ENCODE peak calls at places on chromosomes 6 and 20, in nine cellular contexts. One of them, this sample, is unnamed.

GRCh38 chr20:62928246-62928939 is 2.1 kb upstream of the DIDO1 start:
- DNase-seq in ureter: no peak
- DNase-seq in activated naive CD8-positive, alpha-beta T cell treated with anti-CD3 and anti-CD28 coated beads for 36 hours: no peak
- DNase-seq in cortex of kidney: no peak
- DNase-seq in HuH-7: no peak
- DNase-seq in NCI-H1417: no peak
- DNase-seq in bronchial epithelial cell: no peak
- DNase-seq in AG08395: peak; percentile 13
- DNase-seq in RCC 7860: no peak
- DNase-seq in this sample: no peak

GRCh38 chr20:63106765-63107448 is 100.1 kb upstream of the BHLHE23 start:
- DNase-seq in cortex of kidney: no peak
- DNase-seq in bronchial epithelial cell: no peak
- DNase-seq in NCI-H1417: no peak
- DNase-seq in RCC 7860: no peak
- DNase-seq in activated naive CD8-positive, alpha-beta T cell treated with anti-CD3 and anti-CD28 coated beads for 36 hours: no peak
- DNase-seq in HuH-7: no peak
- DNase-seq in ureter: no peak
- DNase-seq in AG08395: no peak
- DNase-seq in this sample: no peak

GRCh38 chr20:40489886-40490285 is 199.2 kb downstream of the MAFB start:
- DNase-seq in NCI-H1417: no peak
- DNase-seq in HuH-7: no peak
- DNase-seq in ureter: no peak
- DNase-seq in activated naive CD8-positive, alpha-beta T cell treated with anti-CD3 and anti-CD28 coated beads for 36 hours: no peak
- DNase-seq in AG08395: peak; percentile 86
- DNase-seq in RCC 7860: peak; percentile 36
- DNase-seq in bronchial epithelial cell: peak; percentile 78
- DNase-seq in cortex of kidney: no peak
- DNase-seq in this sample: peak; percentile 74

GRCh38 chr6:134994431-134994830 is 44.5 kb upstream of the ALDH8A1 start:
- DNase-seq in bronchial epithelial cell: no peak
- DNase-seq in cortex of kidney: no peak
- DNase-seq in activated naive CD8-positive, alpha-beta T cell treated with anti-CD3 and anti-CD28 coated beads for 36 hours: no peak
- DNase-seq in NCI-H1417: no peak
- DNase-seq in ureter: no peak
- DNase-seq in HuH-7: no peak
- DNase-seq in AG08395: no peak
- DNase-seq in RCC 7860: no peak
- DNase-seq in this sample: no peak

GRCh38 chr6:55974688-55975087 is 99.3 kb upstream of the BMP5 start:
- DNase-seq in HuH-7: no peak
- DNase-seq in bronchial epithelial cell: no peak
- DNase-seq in ureter: no peak
- DNase-seq in cortex of kidney: no peak
- DNase-seq in RCC 7860: no peak
- DNase-seq in NCI-H1417: no peak
- DNase-seq in AG08395: no peak
- DNase-seq in activated naive CD8-positive, alpha-beta T cell treated with anti-CD3 and anti-CD28 coated beads for 36 hours: no peak
- DNase-seq in this sample: no peak

GRCh38 chr6:22248513-22249308 is 48.1 kb downstream of the PRL start:
- DNase-seq in ureter: no peak
- DNase-seq in activated naive CD8-positive, alpha-beta T cell treated with anti-CD3 and anti-CD28 coated beads for 36 hours: no peak
- DNase-seq in AG08395: peak; percentile 11
- DNase-seq in cortex of kidney: no peak
- DNase-seq in RCC 7860: peak; percentile 93
- DNase-seq in NCI-H1417: no peak
- DNase-seq in bronchial epithelial cell: peak; percentile 70
- DNase-seq in HuH-7: no peak
- DNase-seq in this sample: peak; percentile 42

GRCh38 chr6:137845460-137845859 is 21.6 kb upstream of the TNFAIP3 start:
- DNase-seq in AG08395: no peak
- DNase-seq in bronchial epithelial cell: peak; percentile 55
- DNase-seq in activated naive CD8-positive, alpha-beta T cell treated with anti-CD3 and anti-CD28 coated beads for 36 hours: no peak
- DNase-seq in cortex of kidney: no peak
- DNase-seq in NCI-H1417: no peak
- DNase-seq in RCC 7860: no peak
- DNase-seq in HuH-7: no peak
- DNase-seq in ureter: no peak
- DNase-seq in this sample: peak; percentile 57

GRCh38 chr6:148508401-148509151 is 165.9 kb downstream of the SASH1 start:
- DNase-seq in NCI-H1417: no peak
- DNase-seq in activated naive CD8-positive, alpha-beta T cell treated with anti-CD3 and anti-CD28 coated beads for 36 hours: no peak
- DNase-seq in cortex of kidney: no peak
- DNase-seq in bronchial epithelial cell: no peak
- DNase-seq in HuH-7: no peak
- DNase-seq in AG08395: peak; percentile 60
- DNase-seq in RCC 7860: no peak
- DNase-seq in ureter: no peak
- DNase-seq in this sample: peak; percentile 49

GRCh38 chr6:137830562-137830961 is 36.5 kb upstream of the TNFAIP3 start:
- DNase-seq in AG08395: no peak
- DNase-seq in activated naive CD8-positive, alpha-beta T cell treated with anti-CD3 and anti-CD28 coated beads for 36 hours: no peak
- DNase-seq in cortex of kidney: no peak
- DNase-seq in NCI-H1417: no peak
- DNase-seq in HuH-7: no peak
- DNase-seq in ureter: no peak
- DNase-seq in RCC 7860: no peak
- DNase-seq in bronchial epithelial cell: peak; percentile 66
- DNase-seq in this sample: no peak

GRCh38 chr6:80357674-80358073 is 251.2 kb downstream of the BCKDHB start:
- DNase-seq in bronchial epithelial cell: no peak
- DNase-seq in activated naive CD8-positive, alpha-beta T cell treated with anti-CD3 and anti-CD28 coated beads for 36 hours: no peak
- DNase-seq in AG08395: peak; percentile 32
- DNase-seq in RCC 7860: no peak
- DNase-seq in cortex of kidney: no peak
- DNase-seq in ureter: no peak
- DNase-seq in HuH-7: no peak
- DNase-seq in NCI-H1417: no peak
- DNase-seq in this sample: peak; percentile 30

GRCh38 chr6:118468682-118469465 is 79.2 kb upstream of the PLN start:
- DNase-seq in activated naive CD8-positive, alpha-beta T cell treated with anti-CD3 and anti-CD28 coated beads for 36 hours: no peak
- DNase-seq in cortex of kidney: no peak
- DNase-seq in AG08395: no peak
- DNase-seq in NCI-H1417: peak; percentile 29
- DNase-seq in ureter: no peak
- DNase-seq in RCC 7860: no peak
- DNase-seq in HuH-7: peak; percentile 3
- DNase-seq in bronchial epithelial cell: peak; percentile 57
- DNase-seq in this sample: peak; percentile 65

This sample was measured in epithelial cell of esophagus.